ENCODE peak calls at places on chromosomes 12 and 14, in seven cellular contexts. X, C, I, K, G, S and L are unnamed samples.

GRCh38 chr12:47075192-47076084 is 4.0 kb upstream of the PCED1B start:
- DNase-seq in X (no peak), C (no peak), I (no peak), K (no peak), G (no peak), S (no peak), L (no peak)

GRCh38 chr14:100341301-100342031 is 18.3 kb downstream of the SLC25A47 start:
- DNase-seq in X (no peak), C (peak), I (peak), K (peak), G (no peak), S (peak), L (peak)

GRCh38 chr12:93003540-93004239 is 74.6 kb upstream of the EEA1 start:
- DNase-seq in X (no peak), C (peak), I (no peak), K (peak), G (no peak), S (no peak), L (no peak)

GRCh38 chr12:104010800-104011199 is 39.2 kb downstream of the GLT8D2 start:
- DNase-seq in X (no peak), C (no peak), I (no peak), K (no peak), G (no peak), S (no peak), L (no peak)

GRCh38 chr14:77154421-77154820 is 12.8 kb upstream of the ZDHHC22 start:
- DNase-seq in X (no peak), C (no peak), I (no peak), K (no peak), G (no peak), S (no peak), L (no peak)

GRCh38 chr12:130141901-130142683 is 20.2 kb upstream of the FZD10 start:
- DNase-seq in X (no peak), C (no peak), I (no peak), K (no peak), G (no peak), S (no peak), L (no peak)

GRCh38 chr14:68322970-68323620 is 469.8 kb downstream of the ZFP36L1 start:
- DNase-seq in X (no peak), C (no peak), I (no peak), K (no peak), G (no peak), S (no peak), L (no peak)

GRCh38 chr12:132772551-132772950 is 10.9 kb upstream of the ANKLE2 start:
- DNase-seq in X (no peak), C (no peak), I (no peak), K (no peak), G (no peak), S (no peak), L (no peak)

GRCh38 chr14:60658116-60658515 is 8.8 kb upstream of the SIX1 start:
- DNase-seq in X (no peak), C (no peak), I (no peak), K (no peak), G (peak), S (no peak), L (no peak)

GRCh38 chr12:132178801-132179401 is 34.6 kb downstream of the NOC4L start:
- DNase-seq in X (no peak), C (no peak), I (no peak), K (no peak), G (peak), S (no peak), L (no peak)

GRCh38 chr14:89429206-89430091 is 12.4 kb upstream of the FOXN3 start:
- DNase-seq in X (peak), C (peak), I (no peak), K (no peak), G (peak), S (no peak), L (no peak)

GRCh38 chr14:70812124-70812818 is 3.0 kb upstream of the MAP3K9 start:
- DNase-seq in X (no peak), C (no peak), I (no peak), K (no peak), G (no peak), S (no peak), L (no peak)

GRCh38 chr12:6370576-6370935 is 4.8 kb downstream of the SCNN1A start:
- DNase-seq in X (no peak), C (no peak), I (no peak), K (no peak), G (no peak), S (no peak), L (no peak)

GRCh38 chr12:54301428-54302045 is 722 bp upstream of the NFE2 start:
- DNase-seq in X (no peak), C (no peak), I (no peak), K (no peak), G (no peak), S (no peak), L (no peak)

GRCh38 chr12:39294712-39295111 is 148.2 kb downstream of the KIF21A start:
- DNase-seq in X (no peak), C (no peak), I (no peak), K (no peak), G (no peak), S (no peak), L (no peak)

GRCh38 chr12:121170581-121171260 is 38.0 kb downstream of the P2RX7 start:
- DNase-seq in X (no peak), C (no peak), I (peak), K (peak), G (no peak), S (peak), L (peak)

GRCh38 chr14:35879654-35880249 is 53.6 kb downstream of the BRMS1L start:
- DNase-seq in X (no peak), C (no peak), I (peak), K (peak), G (peak), S (peak), L (no peak)